ENCODE peak calls at places on chromosomes 5 and 9, in five cellular contexts. A, N, U, B and E are unnamed samples.

GRCh38 chr5:96595300-96596090 is 66.7 kb upstream of the CAST start:
- DNase-seq in A (no peak), N (peak), U (peak), B (no peak), E (peak)

GRCh38 chr9:105994970-105995369 is 300.6 kb downstream of the TMEM38B start:
- DNase-seq in A (no peak), N (peak), U (no peak), B (no peak), E (no peak)

GRCh38 chr5:105573575-105573974 is 2011.0 kb upstream of the NUDT12 start:
- DNase-seq in A (no peak), N (no peak), U (no peak), B (no peak), E (no peak)

GRCh38 chr9:108002296-108003056 is 512.9 kb upstream of the KLF4 start:
- DNase-seq in A (no peak), N (no peak), U (no peak), B (no peak), E (no peak)

GRCh38 chr9:34377402-34377741 is 674 bp upstream of the MYORG start:
- DNase-seq in A (no peak), N (peak), U (no peak), B (no peak), E (peak)

GRCh38 chr5:65262590-65263189 is 219.0 kb downstream of the ADAMTS6 start:
- DNase-seq in A (no peak), N (peak), U (no peak), B (no peak), E (no peak)

GRCh38 chr9:119688547-119688946 is 319.3 kb upstream of the BRINP1 start:
- DNase-seq in A (no peak), N (no peak), U (no peak), B (no peak), E (no peak)

GRCh38 chr5:115360036-115360685 is 63.7 kb upstream of the CCDC112 start:
- DNase-seq in A (no peak), N (no peak), U (no peak), B (no peak), E (no peak)

GRCh38 chr5:129857124-129857523 is 47.1 kb upstream of the CHSY3 start:
- DNase-seq in A (no peak), N (no peak), U (no peak), B (no peak), E (no peak)

GRCh38 chr9:129509508-129509907 is 111.4 kb downstream of the C9orf50 start:
- DNase-seq in A (no peak), N (no peak), U (no peak), B (no peak), E (no peak)

GRCh38 chr5:129804705-129805104 is 56.8 kb downstream of the MINAR2 start:
- DNase-seq in A (no peak), N (no peak), U (no peak), B (no peak), E (peak)

GRCh38 chr5:169149317-169149716 is 151.6 kb downstream of the SLIT3 start:
- DNase-seq in A (no peak), N (peak), U (peak), B (no peak), E (no peak)

GRCh38 chr9:136984464-136985026 is 1.8 kb downstream of the LCNL1 start:
- DNase-seq in A (no peak), N (no peak), U (no peak), B (no peak), E (peak)

GRCh38 chr5:104344809-104345512 is 782.4 kb upstream of the NUDT12 start:
- DNase-seq in A (no peak), N (no peak), U (peak), B (no peak), E (no peak)

GRCh38 chr9:37066139-37066725 is 32.2 kb upstream of the PAX5 start:
- DNase-seq in A (no peak), N (no peak), U (no peak), B (no peak), E (no peak)

DNA sequence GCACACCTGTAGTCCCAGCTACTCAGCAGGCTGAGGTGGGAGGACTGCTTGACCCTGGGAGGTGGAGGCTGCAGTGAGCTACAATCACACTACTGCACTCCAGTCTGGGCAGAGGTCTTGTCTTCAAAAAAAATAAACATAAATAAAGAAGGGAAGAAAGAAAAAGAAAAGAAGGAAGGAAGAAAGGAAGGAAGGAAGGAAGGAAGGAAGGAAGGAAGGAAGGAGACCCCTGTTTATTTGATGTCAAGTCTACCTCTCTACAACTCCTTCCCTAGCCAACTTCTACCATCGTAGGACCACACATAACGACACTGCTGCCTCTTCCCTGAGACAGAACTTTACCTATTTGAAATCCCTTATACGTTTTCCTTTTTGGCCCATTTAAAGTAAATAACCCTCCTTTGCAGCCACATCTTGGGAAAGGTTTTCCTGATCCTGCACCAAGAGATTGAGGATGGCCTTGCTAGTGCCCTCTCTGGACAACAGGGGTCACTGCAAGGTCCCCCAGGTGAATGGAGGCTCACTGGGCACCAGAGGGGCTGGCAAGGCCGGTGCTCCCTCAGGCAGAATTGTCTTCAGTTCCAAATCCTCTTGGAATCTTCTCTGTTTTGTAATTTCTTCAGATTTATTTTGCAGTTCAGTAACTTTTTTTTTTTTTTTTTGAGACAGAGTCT is 10.5 kb downstream of the RPS14 start:
- DNase-seq in A (no peak), N (peak), U (peak), B (no peak), E (peak)
- TF ChIP-seq CREB1 in A (no peak), N (no peak), U (no peak), B (no peak), E (no peak)

GRCh38 chr5:112625586-112625985 is 112.1 kb upstream of the APC start:
- DNase-seq in A (no peak), N (no peak), U (no peak), B (no peak), E (no peak)

GRCh38 chr5:112630246-112631009 is 107.3 kb upstream of the APC start:
- DNase-seq in A (no peak), N (no peak), U (no peak), B (no peak), E (no peak)

GRCh38 chr5:112628219-112628618 is 109.5 kb upstream of the APC start:
- DNase-seq in A (no peak), N (no peak), U (no peak), B (no peak), E (no peak)

GRCh38 chr5:112626715-112627114 is 111.0 kb upstream of the APC start:
- DNase-seq in A (no peak), N (no peak), U (no peak), B (no peak), E (no peak)

GRCh38 chr5:112626079-112626478 is 111.6 kb upstream of the APC start:
- DNase-seq in A (no peak), N (no peak), U (no peak), B (no peak), E (no peak)
- TF ChIP-seq MAX in A (no peak), N (no peak), U (no peak), B (no peak), E (no peak)

GRCh38 chr9:130740218-130741023 is 46.8 kb downstream of the EXOSC2 start:
- DNase-seq in A (no peak), N (peak), U (peak), B (no peak), E (no peak)

GRCh38 chr9:130743644-130744043 is 50.1 kb downstream of the EXOSC2 start:
- DNase-seq in A (no peak), N (peak), U (no peak), B (no peak), E (no peak)

GRCh38 chr9:130741024-130741305 is 47.4 kb downstream of the EXOSC2 start:
- DNase-seq in A (no peak), N (no peak), U (no peak), B (no peak), E (no peak)

GRCh38 chr9:130739081-130739480 is 45.5 kb downstream of the EXOSC2 start:
- DNase-seq in A (no peak), N (peak), U (no peak), B (no peak), E (no peak)

GRCh38 chr9:130741831-130742449 is 48.4 kb downstream of the EXOSC2 start:
- DNase-seq in A (no peak), N (peak), U (no peak), B (no peak), E (no peak)
- TF ChIP-seq CREB1 in A (no peak), N (no peak), U (no peak), B (no peak), E (no peak)

DNA sequence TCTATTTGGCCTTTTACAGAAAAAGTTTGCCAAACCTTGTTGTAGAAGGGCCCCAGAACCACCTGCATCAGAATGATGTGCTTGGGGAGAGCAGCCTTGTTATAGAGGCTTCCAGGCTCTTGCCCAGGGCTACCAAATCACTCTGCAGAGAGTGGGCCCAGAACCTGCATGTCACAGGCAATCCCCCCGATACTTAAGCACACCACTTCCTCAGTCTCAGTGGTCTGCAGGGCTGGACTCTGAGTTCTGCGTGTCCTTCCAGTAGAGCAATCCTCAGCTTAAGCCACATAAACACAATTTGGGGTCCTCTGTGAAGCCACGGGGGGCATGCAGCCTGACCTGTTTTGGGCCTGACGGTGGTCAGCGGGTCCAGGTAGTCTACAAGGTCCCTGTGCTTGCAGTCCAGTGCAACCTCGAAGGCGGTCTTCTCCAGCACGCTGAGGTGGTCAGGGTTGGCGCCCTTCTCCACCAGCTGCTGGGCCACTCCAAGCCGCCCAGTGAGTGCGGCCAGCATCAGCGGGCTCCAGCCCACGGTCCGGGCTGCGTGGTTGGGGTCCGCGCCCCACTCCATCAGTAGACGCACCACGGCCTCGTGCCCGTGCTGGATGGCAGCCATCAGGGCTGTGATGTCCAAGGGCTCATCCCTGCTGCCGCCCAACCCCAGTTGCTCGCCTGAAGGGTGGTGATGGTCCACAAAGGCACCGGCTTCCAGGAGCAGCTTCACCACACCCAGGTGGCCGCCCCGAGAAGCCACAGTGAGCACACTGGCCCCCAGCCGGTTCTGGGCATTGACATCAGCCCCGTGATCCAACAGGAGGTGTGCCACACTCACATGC is 6.4 kb downstream of the ANKS6 start:
- DNase-seq in A (no peak), N (no peak), U (no peak), B (no peak), E (no peak)
- TF ChIP-seq MAX in A (no peak), N (no peak), U (no peak), B (no peak), E (no peak)

DNA sequence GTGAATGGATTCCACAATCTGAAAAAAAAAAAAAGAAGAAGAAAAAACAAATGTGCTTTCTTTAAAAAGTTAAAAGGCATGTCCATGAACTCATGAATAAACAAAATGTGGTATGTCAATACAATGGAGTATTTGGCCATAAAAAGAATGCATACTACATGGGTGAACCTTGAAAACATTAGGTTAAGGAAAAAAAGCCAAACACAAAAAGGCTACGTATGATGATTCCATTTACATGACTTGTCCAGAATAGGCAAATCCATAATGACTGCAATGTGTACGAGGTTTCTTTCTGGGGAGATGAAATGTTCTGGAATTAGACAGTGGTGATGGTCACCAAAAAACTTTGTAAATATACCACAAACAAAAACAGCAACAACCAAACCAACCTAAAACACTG is 45.3 kb downstream of the FNIP1 start:
- DNase-seq in A (no peak), N (no peak), U (peak), B (no peak), E (no peak)
- TF ChIP-seq CREB1 in A (no peak), N (no peak), U (no peak), B (no peak), E (no peak)

DNA sequence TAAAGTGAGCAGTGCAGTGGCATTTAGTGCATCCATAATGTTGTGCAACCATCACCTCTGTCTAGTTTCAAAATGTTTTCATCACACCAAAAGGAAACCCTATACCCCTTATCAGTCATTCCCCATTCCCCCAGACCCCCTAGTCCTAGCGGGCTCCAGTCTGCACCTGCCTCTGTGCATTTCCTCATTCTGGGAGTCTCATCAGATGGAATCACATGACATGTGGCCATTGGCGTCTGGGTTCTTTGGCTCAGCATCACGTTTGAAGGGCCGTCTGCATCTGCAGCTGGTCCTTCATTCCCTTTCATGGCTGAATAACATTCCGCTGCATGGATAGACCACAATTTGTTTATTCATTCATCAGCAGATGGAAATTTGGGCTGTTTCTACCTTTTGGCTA is 55.8 kb downstream of the NSG2 start:
- DNase-seq in A (no peak), N (no peak), U (no peak), B (no peak), E (no peak)
- TF ChIP-seq MAX in A (no peak), N (no peak), U (no peak), B (no peak), E (no peak)

GRCh38 chr9:87375397-87376073 is 122.1 kb upstream of the DAPK1 start:
- DNase-seq in A (no peak), N (no peak), U (peak), B (no peak), E (no peak)
- TF ChIP-seq CREB1 in A (no peak), N (no peak), U (no peak), B (no peak), E (no peak)

GRCh38 chr9:6681147-6681956 is 35.8 kb upstream of the GLDC start:
- DNase-seq in A (peak), N (peak), U (peak), B (peak), E (peak)
- TF ChIP-seq MAX in A (peak), N (peak), U (peak), B (peak), E (peak)

DNA sequence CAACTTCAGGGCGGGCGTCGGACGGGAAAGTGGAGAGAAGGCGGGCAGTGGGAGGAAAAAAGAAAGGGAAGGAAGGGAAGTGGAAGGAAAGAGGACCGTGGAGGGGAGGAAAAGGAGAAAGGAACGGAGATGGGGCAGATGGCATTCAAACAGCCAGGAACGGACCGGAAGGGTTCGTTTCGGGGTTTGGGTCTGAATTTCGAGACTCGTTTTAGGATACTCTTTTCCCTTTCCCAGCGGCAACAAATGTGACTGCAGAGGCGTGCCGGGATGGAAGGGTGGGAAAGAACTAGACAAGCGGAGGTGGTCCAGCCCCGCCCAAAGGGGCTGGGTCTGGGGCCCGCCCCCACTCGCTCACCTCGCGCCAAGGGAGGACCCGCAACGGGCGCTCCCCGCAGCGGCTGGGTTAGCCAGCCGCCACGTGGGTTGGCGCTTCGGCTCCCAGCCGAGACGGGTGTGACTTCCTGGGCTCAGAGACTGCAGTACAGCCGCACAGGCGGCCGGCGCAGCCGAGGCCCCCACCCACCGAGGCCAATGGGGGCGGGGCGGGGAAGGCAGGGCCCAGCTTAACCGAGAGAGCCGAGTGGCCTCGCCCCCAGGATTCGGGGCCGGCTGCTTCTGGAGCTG is 2.7 kb downstream of the VCAN start:
- DNase-seq in A (no peak), N (peak), U (peak), B (peak), E (peak)
- TF ChIP-seq CREB1 in A (no peak), N (no peak), U (no peak), B (peak), E (peak)

DNA sequence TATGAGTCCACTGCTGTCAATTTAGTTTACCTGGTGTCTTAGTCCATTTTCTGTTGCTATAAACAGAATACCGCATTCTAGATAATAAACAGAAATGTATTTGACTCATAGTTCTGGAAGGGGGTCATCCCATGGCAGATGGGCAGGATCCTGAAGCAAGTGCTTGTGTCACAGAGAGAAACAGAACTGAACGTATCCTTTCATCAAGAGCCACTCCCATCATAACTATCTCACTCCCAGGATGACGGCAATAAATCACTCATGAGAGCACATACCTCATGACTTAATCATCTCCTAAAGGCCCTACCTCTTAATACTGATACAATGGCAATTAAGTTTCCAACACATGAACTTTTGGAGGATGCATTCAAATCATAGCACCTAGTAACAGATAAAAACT is 142.9 kb downstream of the CAMK4 start:
- DNase-seq in A (no peak), N (no peak), U (no peak), B (no peak), E (no peak)
- TF ChIP-seq MAX in A (no peak), N (no peak), U (no peak), B (no peak), E (no peak)